ENCODE peak calls at places on chromosomes 7 and 10, in four cellular contexts. G is A549, B is HepG2, I is GM12878. D is an unnamed sample. For H3K4me1, the result is how much of the 10 kb centered on the place peaks cover.

GRCh38 chr10:19817251-19818046 is 1.2 kb downstream of the PLXDC2 start:
- DNase-seq in G (no peak), B (no peak), I (no peak), D (no peak)

GRCh38 chr7:139714163-139714901 is 63.5 kb downstream of the HIPK2 start:
- DNase-seq in G (no peak), B (no peak), I (no peak), D (no peak)

GRCh38 chr10:109974509-109975191 is 33.1 kb upstream of the ADD3 start:
- DNase-seq in G (peak), B (peak), I (no peak), D (no peak)

GRCh38 chr10:112775892-112776679 is 174.0 kb upstream of the TCF7L2 start:
- DNase-seq in G (no peak), B (peak), I (no peak), D (no peak)

GRCh38 chr7:103805376-103805775 is 184.1 kb downstream of the RELN start:
- DNase-seq in G (no peak), B (no peak), I (no peak), D (no peak)

GRCh38 chr10:87740232-87740631 is 77.8 kb downstream of the ATAD1 start:
- DNase-seq in G (peak), B (peak), I (no peak), D (no peak)

GRCh38 chr7:117212969-117213877 is 109.6 kb downstream of the WNT2 start:
- DNase-seq in G (peak), B (peak), I (peak), D (peak)

GRCh38 chr10:27207350-27207749 is 33.2 kb downstream of the ACBD5 start:
- DNase-seq in G (no peak), B (no peak), I (no peak), D (no peak)

GRCh38 chr7:18064242-18064838 is 36.7 kb upstream of the PRPS1L1 start:
- DNase-seq in G (peak), B (peak), I (no peak), D (peak)

GRCh38 chr7:13047061-13047460 is 359.6 kb downstream of the ARL4A start:
- DNase-seq in G (no peak), B (no peak), I (no peak), D (peak)

GRCh38 chr7:116223598-116223997 is 13.3 kb downstream of the TES start:
- DNase-seq in G (no peak), B (no peak), I (no peak), D (no peak)

GRCh38 chr10:130045091-130045652 is 65.5 kb downstream of the C10orf143 start:
- DNase-seq in G (peak), B (no peak), I (no peak), D (peak)

GRCh38 chr7:131357282-131357880 is 29.7 kb downstream of the MKLN1 start:
- DNase-seq in G (no peak), B (no peak), I (no peak), D (no peak)
- H3K4me1 ChIP-seq in G (half or more), B (under half), I (under half), D (under half)

GRCh38 chr10:1267568-1267967 is 211.4 kb downstream of the WDR37 start:
- DNase-seq in G (no peak), B (no peak), I (no peak), D (no peak)

GRCh38 chr10:1270490-1270889 is 214.3 kb downstream of the WDR37 start:
- DNase-seq in G (no peak), B (no peak), I (no peak), D (no peak)

GRCh38 chr10:1268856-1269255 is 212.7 kb downstream of the WDR37 start:
- DNase-seq in G (no peak), B (no peak), I (no peak), D (no peak)

GRCh38 chr10:1266033-1266802 is 210.0 kb downstream of the WDR37 start:
- DNase-seq in G (no peak), B (no peak), I (no peak), D (no peak)

GRCh38 chr10:1267148-1267547 is 211.0 kb downstream of the WDR37 start:
- DNase-seq in G (no peak), B (no peak), I (no peak), D (no peak)
- TF ChIP-seq POLR2AphosphoS2 in G (no peak), B (no peak), I (no peak), D (no peak)

GRCh38 chr10:124674768-124675222 is 69.4 kb downstream of the FAM53B start:
- DNase-seq in G (no peak), B (no peak), I (no peak), D (no peak)
- H3K4me1 ChIP-seq in G (under half), B (under half), I (under half), D (under half)

DNA sequence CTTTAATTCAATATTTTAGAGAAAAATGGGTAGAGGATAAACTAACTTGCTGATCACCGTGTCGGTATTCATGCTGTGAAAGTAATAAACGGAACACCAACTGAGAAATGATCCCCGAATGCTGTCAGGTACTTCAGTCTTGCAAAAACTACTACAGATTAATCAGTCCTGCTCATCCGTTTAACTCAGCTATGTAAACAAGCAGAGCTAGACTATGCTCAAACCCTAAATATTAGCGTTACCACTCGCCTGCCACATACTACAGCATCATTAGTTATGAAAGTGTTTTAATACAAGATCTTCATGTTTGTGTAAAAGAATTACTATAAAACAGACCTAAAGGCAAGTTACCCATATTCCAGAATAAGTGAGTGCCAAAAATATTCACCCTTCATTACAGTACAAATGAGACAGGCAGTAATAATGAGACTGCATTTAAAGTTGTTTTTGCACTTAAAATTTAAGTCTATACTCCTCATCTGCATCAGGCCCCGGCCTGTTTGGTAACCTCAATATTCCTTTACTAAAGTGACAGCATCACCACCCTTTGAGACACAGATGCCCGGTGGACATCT is 952 bp downstream of the DNMBP start:
- DNase-seq in G (no peak), B (no peak), I (no peak), D (no peak)
- TF ChIP-seq POLR2AphosphoS2 in G (no peak), B (no peak), I (no peak), D (no peak)

D was measured in K562.